ENCODE peak calls at places on chromosomes 5 and 9, in four cellular contexts. D is cardiac fibroblast, X is HFFc6, V is fibroblast of pulmonary artery. P is an unnamed sample.

GRCh38 chr5:6847896-6848295 is 134.7 kb downstream of the TENT4A start:
- DNase-seq in X (no peak), V (no peak), D (no peak), P (no peak)

GRCh38 chr5:81505672-81506071 is 111.7 kb upstream of the ACOT12 start:
- DNase-seq in D (no peak), V (no peak), X (no peak), P (no peak)

GRCh38 chr9:35340046-35340445 is 149.9 kb upstream of the RUSC2 start:
- DNase-seq in X (peak; percentile 69), V (peak; percentile 30), D (no peak), P (no peak)

GRCh38 chr5:169197343-169197742 is 103.6 kb downstream of the SLIT3 start:
- DNase-seq in X (no peak), D (peak; percentile 36), V (no peak), P (no peak)

GRCh38 chr9:121133104-121133816 is 58.5 kb downstream of the CNTRL start:
- DNase-seq in D (no peak), V (no peak), X (no peak), P (no peak)

GRCh38 chr5:116308391-116308790 is 223.6 kb downstream of the COMMD10 start:
- DNase-seq in V (no peak), X (no peak), D (no peak), P (no peak)

GRCh38 chr9:136131629-136132499 is 13.2 kb upstream of the TMEM250 start:
- DNase-seq in D (no peak), X (no peak), V (no peak), P (no peak)

GRCh38 chr5:124007675-124008398 is 495.9 kb downstream of the CSNK1G3 start:
- DNase-seq in D (peak; percentile 13), V (peak; percentile 12), X (no peak), P (no peak)

GRCh38 chr5:36763454-36763853 is 113.1 kb upstream of the NIPBL start:
- DNase-seq in V (no peak), X (no peak), D (no peak), P (no peak)

GRCh38 chr9:114588671-114589526 is 1.3 kb downstream of the ATP6V1G1 start:
- DNase-seq in V (peak; percentile 43), X (peak; percentile 45), D (peak; percentile 40), P (no peak)

GRCh38 chr5:43389679-43390329 is 22.4 kb downstream of the CCL28 start:
- DNase-seq in X (peak; percentile 94), V (peak; percentile 96), D (peak; percentile 95), P (peak; percentile 68)

GRCh38 chr9:81758123-81758797 is 68.9 kb upstream of the TLE1 start:
- DNase-seq in X (no peak), D (no peak), V (no peak), P (no peak)

GRCh38 chr5:140351609-140352334 is 5.4 kb upstream of the HBEGF start:
- DNase-seq in V (peak; percentile 82), X (peak; percentile 69), D (peak; percentile 78), P (peak; percentile 70)

GRCh38 chr9:79583957-79584654 is 12.3 kb downstream of the TLE4 start:
- DNase-seq in X (no peak), V (no peak), D (no peak), P (no peak)

GRCh38 chr5:125582358-125582757 is 835.9 kb upstream of the ZNF608 start:
- DNase-seq in D (peak; percentile 85), V (peak; percentile 80), X (no peak), P (no peak)

GRCh38 chr5:113935453-113935852 is 422.0 kb downstream of the YTHDC2 start:
- DNase-seq in D (no peak), V (no peak), X (no peak), P (no peak)

GRCh38 chr5:53481354-53481886 is 991 bp downstream of the FST start:
- DNase-seq in D (peak; percentile 37), V (peak; percentile 30), X (no peak), P (no peak)

GRCh38 chr5:88480245-88480644 is 211.6 kb upstream of the TMEM161B start:
- DNase-seq in V (no peak), X (no peak), D (no peak), P (no peak)

GRCh38 chr9:89095755-89096154 is 82.9 kb downstream of the SHC3 start:
- DNase-seq in V (no peak), X (no peak), D (no peak), P (no peak)

GRCh38 chr5:181211208-181211607 is 6.2 kb upstream of the TRIM7 start:
- DNase-seq in D (no peak), V (no peak), X (no peak), P (no peak)

GRCh38 chr5:90558344-90559192 is at the start of gene ADGRV1:
- DNase-seq in V (peak; percentile 33), X (no peak), D (peak; percentile 61), P (peak; percentile 26)

GRCh38 chr5:168683247-168683926 is 104.2 kb upstream of the PANK3 start:
- DNase-seq in D (peak; percentile 22), V (no peak), X (no peak), P (no peak)

GRCh38 chr5:177524539-177524900 is 7.8 kb upstream of the DDX41 start:
- DNase-seq in D (no peak), X (no peak), V (no peak), P (no peak)

GRCh38 chr9:114409103-114409780 is 21.5 kb upstream of the AKNA start:
- DNase-seq in X (peak; percentile 90), V (no peak), D (no peak), P (no peak)

GRCh38 chr9:81032030-81032572 is 657.2 kb downstream of the TLE1 start:
- DNase-seq in X (peak; percentile 56), V (peak; percentile 89), D (peak; percentile 84), P (no peak)

GRCh38 chr9:88551546-88552137 is 16.7 kb downstream of the NXNL2 start:
- DNase-seq in V (no peak), D (no peak), X (no peak), P (no peak)

GRCh38 chr5:112355058-112355685 is 63.9 kb downstream of the EPB41L4A start:
- DNase-seq in X (no peak), D (no peak), V (no peak), P (no peak)

GRCh38 chr5:127577458-127577857 is 60.0 kb downstream of the PRRC1 start:
- DNase-seq in D (peak; percentile 37), V (peak; percentile 32), X (no peak), P (no peak)

GRCh38 chr5:14595189-14595588 is 13.6 kb downstream of the OTULINL start:
- DNase-seq in V (no peak), D (no peak), X (no peak), P (peak; percentile 64)

GRCh38 chr5:143001764-143002351 is 231.7 kb downstream of the ARHGAP26 start:
- DNase-seq in V (peak; percentile 75), X (peak; percentile 75), D (peak; percentile 67), P (no peak)

GRCh38 chr5:96483878-96484277 is 50.8 kb upstream of the PCSK1 start:
- DNase-seq in X (peak; percentile 16), V (peak; percentile 69), D (peak; percentile 50), P (no peak)

GRCh38 chr9:127540664-127541041 is 71.4 kb upstream of the STXBP1 start:
- DNase-seq in X (no peak), V (no peak), D (no peak), P (no peak)

GRCh38 chr9:127539982-127540663 is 72.0 kb upstream of the STXBP1 start:
- DNase-seq in V (no peak), D (no peak), X (no peak), P (no peak)

GRCh38 chr9:127541865-127542264 is 70.2 kb upstream of the STXBP1 start:
- DNase-seq in X (no peak), V (peak; percentile 73), D (peak; percentile 84), P (no peak)

GRCh38 chr9:127539259-127539981 is 72.7 kb upstream of the STXBP1 start:
- DNase-seq in D (no peak), V (no peak), X (no peak), P (no peak)

GRCh38 chr9:127541176-127541575 is 70.9 kb upstream of the STXBP1 start:
- DNase-seq in V (no peak), X (no peak), D (no peak), P (no peak)
- TF ChIP-seq CTCF in V (no peak), X (no peak), D (no peak), P (no peak)

DNA sequence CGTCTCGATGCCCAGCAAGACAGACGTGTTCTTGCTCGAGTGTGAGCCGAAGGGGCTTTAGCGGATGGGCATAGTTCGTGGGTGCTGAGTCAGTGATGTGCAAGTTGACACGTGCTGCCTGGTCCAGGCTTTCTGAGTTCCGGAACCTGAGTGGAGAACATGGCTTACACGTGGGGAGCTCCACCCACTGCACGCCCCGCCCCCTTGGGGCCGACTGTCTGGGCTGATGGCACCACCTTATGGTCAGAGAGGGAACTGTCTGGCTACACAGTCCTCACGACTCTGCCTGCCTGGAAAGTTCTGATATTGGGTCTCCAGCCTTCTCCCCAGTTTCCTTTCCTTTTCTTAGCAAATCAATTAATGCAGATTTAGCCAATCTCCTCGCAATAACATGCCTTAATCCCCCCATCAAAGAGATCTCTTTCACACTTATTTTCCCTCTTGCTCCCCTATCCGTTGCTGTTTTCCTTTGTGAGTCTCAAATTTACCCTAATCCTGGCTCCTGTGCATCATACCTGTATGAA is 3.8 kb upstream of the STC2 start:
- DNase-seq in X (peak; percentile 76), V (peak; percentile 89), D (peak; percentile 91), P (peak; percentile 90)
- TF ChIP-seq CTCF in X (peak; percentile 95), V (peak; percentile 96), D (peak; percentile 96), P (peak; percentile 86)

GRCh38 chr9:22469928-22470544 is 23.4 kb downstream of the DMRTA1 start:
- DNase-seq in X (peak; percentile 17), D (peak; percentile 29), V (peak; percentile 39), P (no peak)
- TF ChIP-seq CTCF in X (peak; percentile 89), D (peak; percentile 67), V (peak; percentile 63), P (peak; percentile 66)

GRCh38 chr9:4666042-4666699 is at the start of gene SPATA6L:
- DNase-seq in D (peak; percentile 67), V (peak; percentile 60), X (peak; percentile 27), P (peak; percentile 58)
- TF ChIP-seq CTCF in D (no peak), V (peak; percentile 0), X (peak; percentile 35), P (peak; percentile 25)

DNA sequence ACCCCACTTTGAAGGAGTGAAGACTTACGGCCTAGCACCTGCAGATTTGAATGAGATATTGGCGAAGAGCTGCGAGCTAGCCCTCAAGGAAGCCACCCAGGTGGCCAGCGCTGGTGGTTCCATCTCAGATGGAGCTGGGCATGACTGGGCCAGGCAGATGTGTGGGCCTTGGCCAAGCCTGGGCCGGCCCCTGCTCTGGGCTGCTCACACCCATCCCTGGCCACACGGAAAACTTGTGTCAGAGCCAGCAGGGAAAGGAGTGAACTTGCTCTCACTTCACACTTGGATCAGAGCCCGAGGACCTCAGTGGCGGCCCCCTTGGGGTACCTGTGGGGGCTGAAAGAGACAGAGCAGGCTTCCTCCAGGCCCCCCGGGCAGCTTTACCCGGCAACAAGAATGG is 44.2 kb downstream of the ROPN1L start:
- DNase-seq in X (no peak), D (no peak), V (no peak), P (no peak)
- TF ChIP-seq CTCF in X (no peak), D (no peak), V (no peak), P (no peak)

GRCh38 chr5:95384485-95385213 is 6.5 kb upstream of the FAM81B start:
- DNase-seq in D (no peak), X (no peak), V (no peak), P (no peak)
- TF ChIP-seq CTCF in D (no peak), X (no peak), V (no peak), P (no peak)

GRCh38 chr5:98961665-98962344 is 33.0 kb upstream of the CHD1 start:
- DNase-seq in V (no peak), X (no peak), D (no peak), P (no peak)
- TF ChIP-seq CTCF in V (no peak), X (no peak), D (no peak), P (no peak)

GRCh38 chr5:64788156-64788555 is 19.4 kb downstream of the CWC27 start:
- DNase-seq in V (no peak), D (no peak), X (no peak), P (no peak)
- TF ChIP-seq CTCF in V (no peak), D (no peak), X (no peak), P (no peak)